ENCODE peak calls at places on chromosomes 1 and 21, in six cellular contexts. One of them, this sample, is unnamed.

GRCh38 chr1:27789511-27790154 is 16.6 kb downstream of the STX12 start:
- DNase-seq in spleen: no peak
- DNase-seq in ovary: no peak
- DNase-seq in uterus: no peak
- DNase-seq in heart left ventricle: peak
- DNase-seq in suprapubic skin: no peak
- DNase-seq in this sample: peak

GRCh38 chr1:235043234-235043633 is 85.4 kb downstream of the TOMM20 start:
- DNase-seq in spleen: no peak
- DNase-seq in ovary: no peak
- DNase-seq in uterus: no peak
- DNase-seq in heart left ventricle: no peak
- DNase-seq in suprapubic skin: no peak
- DNase-seq in this sample: no peak

GRCh38 chr1:110477041-110477440 is 26.1 kb downstream of the PROK1 start:
- DNase-seq in spleen: no peak
- DNase-seq in ovary: no peak
- DNase-seq in uterus: no peak
- DNase-seq in heart left ventricle: no peak
- DNase-seq in suprapubic skin: no peak
- DNase-seq in this sample: no peak

GRCh38 chr1:182611787-182612186 is 7.6 kb upstream of the RGS16 start:
- DNase-seq in spleen: no peak
- DNase-seq in ovary: no peak
- DNase-seq in uterus: no peak
- DNase-seq in heart left ventricle: no peak
- DNase-seq in suprapubic skin: no peak
- DNase-seq in this sample: no peak

GRCh38 chr1:83818916-83819315 is 180.0 kb downstream of the TTLL7 start:
- DNase-seq in spleen: no peak
- DNase-seq in ovary: no peak
- DNase-seq in uterus: no peak
- DNase-seq in heart left ventricle: no peak
- DNase-seq in suprapubic skin: no peak
- DNase-seq in this sample: peak

GRCh38 chr1:207619833-207620572 is 24.9 kb upstream of the CR1L start:
- DNase-seq in spleen: no peak
- DNase-seq in ovary: no peak
- DNase-seq in uterus: no peak
- DNase-seq in heart left ventricle: no peak
- DNase-seq in suprapubic skin: no peak
- DNase-seq in this sample: peak

GRCh38 chr1:154843913-154844681 is 26.0 kb downstream of the KCNN3 start:
- DNase-seq in spleen: no peak
- DNase-seq in ovary: no peak
- DNase-seq in uterus: no peak
- DNase-seq in heart left ventricle: no peak
- DNase-seq in suprapubic skin: no peak
- DNase-seq in this sample: no peak

GRCh38 chr1:243501002-243501401 is 245.2 kb downstream of the SDCCAG8 start:
- DNase-seq in spleen: no peak
- DNase-seq in ovary: no peak
- DNase-seq in uterus: no peak
- DNase-seq in heart left ventricle: no peak
- DNase-seq in suprapubic skin: no peak
- DNase-seq in this sample: no peak

GRCh38 chr1:1264868-1265272 is 8.8 kb downstream of the UBE2J2 start:
- DNase-seq in spleen: no peak
- DNase-seq in ovary: no peak
- DNase-seq in uterus: no peak
- DNase-seq in heart left ventricle: no peak
- DNase-seq in suprapubic skin: no peak
- DNase-seq in this sample: no peak

GRCh38 chr21:37220433-37220980 is 46.6 kb downstream of the VPS26C start:
- DNase-seq in spleen: no peak
- DNase-seq in ovary: peak
- DNase-seq in uterus: no peak
- DNase-seq in heart left ventricle: no peak
- DNase-seq in suprapubic skin: no peak
- DNase-seq in this sample: peak

GRCh38 chr1:41902125-41902524 is 16.6 kb downstream of the HIVEP3 start:
- DNase-seq in spleen: no peak
- DNase-seq in ovary: no peak
- DNase-seq in uterus: no peak
- DNase-seq in heart left ventricle: peak
- DNase-seq in suprapubic skin: no peak
- DNase-seq in this sample: no peak

GRCh38 chr1:109547412-109548320 is 749 bp upstream of the GNAI3 start:
- DNase-seq in spleen: no peak
- DNase-seq in ovary: peak
- DNase-seq in uterus: no peak
- DNase-seq in heart left ventricle: no peak
- DNase-seq in suprapubic skin: no peak
- DNase-seq in this sample: peak

DNA sequence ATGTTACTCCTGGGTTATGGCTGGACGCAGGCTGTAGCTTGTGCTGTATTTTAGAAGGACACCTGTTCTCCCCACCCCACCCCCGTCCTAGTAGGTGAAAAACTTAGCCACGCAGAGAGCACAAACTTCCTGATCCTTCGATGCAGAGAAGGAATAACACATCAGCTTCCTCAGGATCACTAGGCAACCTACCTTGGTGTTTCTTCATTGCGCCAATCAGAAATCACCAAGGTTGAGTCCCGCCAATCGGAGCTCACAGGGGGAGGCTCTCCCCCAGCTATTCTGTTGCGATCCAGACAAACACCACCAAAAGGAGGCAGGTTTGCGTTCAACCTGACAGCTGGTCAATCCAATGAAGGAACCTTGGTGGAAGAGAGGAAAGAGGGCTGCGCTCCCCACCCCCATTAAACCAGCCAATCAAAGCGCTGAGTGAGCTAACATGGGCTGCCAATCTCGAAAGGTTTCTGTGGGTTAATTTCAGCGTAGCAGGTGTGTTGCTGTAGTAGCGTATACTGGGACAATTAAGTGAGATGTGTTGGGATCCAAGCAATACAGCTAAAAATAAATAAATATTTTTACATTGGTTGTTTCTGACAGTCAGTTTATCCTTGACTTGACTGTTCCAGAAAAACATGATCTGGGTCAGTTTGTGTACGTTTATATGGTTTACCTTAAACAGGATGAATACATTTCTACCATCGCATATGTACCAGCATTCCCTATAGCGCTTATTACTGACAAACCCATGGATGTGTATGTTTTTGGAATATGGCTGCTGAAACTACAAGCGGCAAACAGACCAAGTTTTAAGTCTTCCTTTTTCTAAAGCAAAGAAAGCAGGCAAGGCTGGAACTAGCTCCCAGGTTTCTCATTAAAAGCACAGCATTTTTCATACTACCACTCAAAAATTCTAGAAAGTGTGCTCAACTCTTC is at the start of gene GOLPH3L:
- DNase-seq in spleen: peak
- DNase-seq in ovary: peak
- DNase-seq in uterus: peak
- DNase-seq in heart left ventricle: peak
- DNase-seq in suprapubic skin: peak
- DNase-seq in this sample: peak
- TF ChIP-seq POLR2A in spleen: no peak
- TF ChIP-seq POLR2A in ovary: peak
- TF ChIP-seq POLR2A in uterus: peak
- TF ChIP-seq POLR2A in heart left ventricle: no peak
- TF ChIP-seq POLR2A in suprapubic skin: no peak
- TF ChIP-seq POLR2A in this sample: peak

GRCh38 chr1:6205849-6206845 is at the start of gene RNF207:
- DNase-seq in spleen: no peak
- DNase-seq in ovary: no peak
- DNase-seq in uterus: peak
- DNase-seq in heart left ventricle: peak
- DNase-seq in suprapubic skin: no peak
- DNase-seq in this sample: peak
- TF ChIP-seq POLR2A in spleen: no peak
- TF ChIP-seq POLR2A in ovary: no peak
- TF ChIP-seq POLR2A in uterus: peak
- TF ChIP-seq POLR2A in heart left ventricle: peak
- TF ChIP-seq POLR2A in suprapubic skin: no peak
- TF ChIP-seq POLR2A in this sample: no peak

GRCh38 chr1:17433261-17433660 is 6.2 kb downstream of the RCC2 start:
- DNase-seq in spleen: no peak
- DNase-seq in ovary: no peak
- DNase-seq in uterus: no peak
- DNase-seq in heart left ventricle: no peak
- DNase-seq in suprapubic skin: no peak
- DNase-seq in this sample: no peak

GRCh38 chr1:17432412-17432811 is 7.1 kb downstream of the RCC2 start:
- DNase-seq in spleen: no peak
- DNase-seq in ovary: no peak
- DNase-seq in uterus: no peak
- DNase-seq in heart left ventricle: no peak
- DNase-seq in suprapubic skin: no peak
- DNase-seq in this sample: no peak

GRCh38 chr1:17427696-17428660 is 11.5 kb downstream of the RCC2 start:
- DNase-seq in spleen: no peak
- DNase-seq in ovary: no peak
- DNase-seq in uterus: no peak
- DNase-seq in heart left ventricle: peak
- DNase-seq in suprapubic skin: no peak
- DNase-seq in this sample: peak

GRCh38 chr1:17425806-17426205 is 13.7 kb downstream of the RCC2 start:
- DNase-seq in spleen: no peak
- DNase-seq in ovary: no peak
- DNase-seq in uterus: no peak
- DNase-seq in heart left ventricle: no peak
- DNase-seq in suprapubic skin: no peak
- DNase-seq in this sample: no peak

GRCh38 chr1:17429183-17429582 is 10.3 kb downstream of the RCC2 start:
- DNase-seq in spleen: no peak
- DNase-seq in ovary: no peak
- DNase-seq in uterus: no peak
- DNase-seq in heart left ventricle: no peak
- DNase-seq in suprapubic skin: no peak
- DNase-seq in this sample: no peak
- TF ChIP-seq POLR2A in spleen: no peak
- TF ChIP-seq POLR2A in ovary: no peak
- TF ChIP-seq POLR2A in uterus: no peak
- TF ChIP-seq POLR2A in heart left ventricle: no peak
- TF ChIP-seq POLR2A in suprapubic skin: no peak
- TF ChIP-seq POLR2A in this sample: no peak

GRCh38 chr1:43360616-43361015 is 1.8 kb downstream of the CDC20 start:
- DNase-seq in spleen: no peak
- DNase-seq in ovary: no peak
- DNase-seq in uterus: no peak
- DNase-seq in heart left ventricle: no peak
- DNase-seq in suprapubic skin: no peak
- DNase-seq in this sample: no peak
- TF ChIP-seq POLR2A in spleen: no peak
- TF ChIP-seq POLR2A in ovary: no peak
- TF ChIP-seq POLR2A in uterus: no peak
- TF ChIP-seq POLR2A in heart left ventricle: no peak
- TF ChIP-seq POLR2A in suprapubic skin: no peak
- TF ChIP-seq POLR2A in this sample: no peak

GRCh38 chr1:115196291-115196690 is 107.0 kb upstream of the TSPAN2 start:
- DNase-seq in spleen: no peak
- DNase-seq in ovary: no peak
- DNase-seq in uterus: no peak
- DNase-seq in heart left ventricle: no peak
- DNase-seq in suprapubic skin: no peak
- DNase-seq in this sample: no peak
- TF ChIP-seq POLR2A in spleen: no peak
- TF ChIP-seq POLR2A in ovary: no peak
- TF ChIP-seq POLR2A in uterus: no peak
- TF ChIP-seq POLR2A in heart left ventricle: no peak
- TF ChIP-seq POLR2A in suprapubic skin: no peak
- TF ChIP-seq POLR2A in this sample: no peak